ENCODE peak calls at places on chromosome 15, in nine cellular contexts. N, G, B, K, L, D, F, Z and R are unnamed samples.

GRCh38 chr15:74988007-74988800 is 7.2 kb upstream of the SCAMP5 start:
- DNase-seq in L (peak), N (no peak), G (no peak), K (no peak), F (no peak), B (no peak), Z (no peak), D (peak), R (no peak)

GRCh38 chr15:74482661-74483060 is 21.7 kb upstream of the UBL7 start:
- DNase-seq in B (no peak), G (no peak), Z (no peak), F (no peak), L (peak), D (no peak), N (no peak), K (no peak), R (no peak)

GRCh38 chr15:89195836-89196235 is 25.5 kb downstream of the RLBP1 start:
- DNase-seq in Z (no peak), N (no peak), B (no peak), L (no peak), K (peak), F (no peak), G (peak), D (peak), R (no peak)

GRCh38 chr15:68528891-68529290 is 49.9 kb upstream of the CORO2B start:
- DNase-seq in F (no peak), Z (no peak), G (no peak), K (no peak), L (no peak), B (no peak), N (no peak), D (no peak), R (no peak)

GRCh38 chr15:62554164-62554563 is 389.1 kb upstream of the C2CD4B start:
- DNase-seq in K (no peak), G (no peak), N (no peak), B (no peak), L (no peak), F (no peak), D (no peak), Z (no peak), R (no peak)

GRCh38 chr15:59997070-59997701 is 6.9 kb upstream of the FOXB1 start:
- DNase-seq in L (no peak), K (no peak), D (no peak), N (no peak), B (no peak), Z (no peak), G (no peak), F (no peak), R (no peak)

GRCh38 chr15:80367094-80367493 is 37.1 kb upstream of the ARNT2 start:
- DNase-seq in F (no peak), B (no peak), N (no peak), L (peak), G (no peak), Z (no peak), K (no peak), D (peak), R (peak)

GRCh38 chr15:52234596-52235541 is 43.7 kb upstream of the GNB5 start:
- DNase-seq in L (no peak), B (no peak), K (no peak), G (no peak), F (no peak), D (no peak), N (no peak), Z (no peak), R (no peak)

GRCh38 chr15:68638953-68639500 is 60.2 kb downstream of the CORO2B start:
- DNase-seq in Z (no peak), B (no peak), N (no peak), G (no peak), D (no peak), L (no peak), K (peak), F (no peak), R (no peak)

DNA sequence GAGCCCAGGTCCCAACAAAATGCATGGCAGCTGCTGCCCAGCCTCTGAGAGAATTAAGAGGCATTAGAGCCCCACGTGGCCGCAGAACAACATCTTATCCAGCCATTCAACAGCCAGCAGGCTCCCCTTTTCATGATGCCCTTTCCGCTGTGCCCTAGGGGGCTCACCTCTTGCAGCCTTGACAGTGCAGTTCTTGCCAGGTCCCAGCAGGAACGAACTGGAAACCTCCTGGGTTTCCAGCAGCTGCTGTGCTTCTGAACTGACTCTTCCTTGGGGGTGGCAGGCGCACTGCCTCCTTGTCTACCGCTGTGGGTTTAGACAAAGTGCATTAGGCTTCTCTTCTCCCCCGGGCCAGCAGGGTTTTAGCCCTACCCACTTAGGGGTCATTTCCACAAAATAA is 85.2 kb downstream of the FAM174B start:
- DNase-seq in L (no peak), K (no peak), G (no peak), N (no peak), B (no peak), F (no peak), D (no peak), Z (no peak), R (no peak)
- H3K4me3 ChIP-seq in L (no peak), K (no peak), G (no peak), N (no peak), B (no peak), F (no peak), D (no peak), Z (no peak), R (no peak)

DNA sequence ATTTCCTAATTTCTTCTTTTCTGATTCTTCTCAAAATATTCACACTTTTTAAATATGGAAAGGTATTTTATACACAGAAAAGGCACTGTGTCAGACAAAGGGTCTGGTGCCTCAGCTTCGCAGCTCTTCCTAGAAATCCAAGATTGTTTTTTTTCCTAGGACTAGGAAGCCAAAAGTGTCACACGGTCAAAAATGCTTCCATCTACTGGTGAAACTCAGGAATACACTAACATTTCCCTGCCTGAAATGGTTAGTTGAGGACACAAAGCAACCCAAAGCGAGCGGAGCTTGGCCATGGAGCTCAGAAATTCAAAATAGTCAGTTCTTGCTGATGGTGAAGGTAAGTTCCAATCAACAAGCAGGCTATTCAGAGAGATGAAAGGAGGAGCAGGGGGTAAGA is 426.5 kb upstream of the RASGRP1 start:
- DNase-seq in F (no peak), L (peak), G (no peak), B (no peak), N (no peak), Z (no peak), K (no peak), D (peak), R (peak)
- TF ChIP-seq CTCF in F (peak), L (peak), G (no peak), B (no peak), N (peak), Z (peak), K (peak), D (peak), R (peak)

GRCh38 chr15:26894181-26894580 is 27.3 kb downstream of the GABRA5 start:
- DNase-seq in K (no peak), G (no peak), Z (no peak), L (no peak), D (no peak), N (no peak), F (no peak), B (no peak), R (no peak)
- H3K4me3 ChIP-seq in K (no peak), G (no peak), Z (no peak), L (no peak), D (no peak), N (no peak), F (no peak), B (no peak), R (no peak)

DNA sequence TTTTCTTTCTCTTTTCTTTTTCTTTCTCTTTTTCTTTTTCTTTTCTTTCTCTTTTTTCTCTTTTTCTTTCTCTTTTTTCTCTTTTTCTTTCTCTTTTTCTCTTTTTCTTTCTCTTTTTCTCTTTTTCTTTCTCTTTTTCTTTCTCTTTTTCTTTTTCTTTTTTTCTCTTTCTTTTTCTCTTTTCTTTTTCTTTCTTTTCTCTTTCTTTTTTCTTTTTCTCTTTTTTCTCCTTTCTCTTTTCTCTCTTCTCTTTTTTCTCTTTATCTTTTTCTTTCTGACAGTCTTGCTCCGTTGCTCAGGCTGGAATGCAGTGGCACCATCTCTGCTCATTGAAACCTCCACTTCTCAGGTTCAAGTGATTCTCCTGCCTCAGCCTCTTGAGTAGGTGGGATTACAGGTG is 335.7 kb downstream of the SQOR start:
- DNase-seq in Z (no peak), K (no peak), G (no peak), F (no peak), B (no peak), N (no peak), D (no peak), L (no peak), R (no peak)
- TF ChIP-seq CTCF in Z (no peak), K (no peak), G (no peak), F (no peak), B (no peak), N (no peak), D (no peak), L (no peak), R (no peak)

DNA sequence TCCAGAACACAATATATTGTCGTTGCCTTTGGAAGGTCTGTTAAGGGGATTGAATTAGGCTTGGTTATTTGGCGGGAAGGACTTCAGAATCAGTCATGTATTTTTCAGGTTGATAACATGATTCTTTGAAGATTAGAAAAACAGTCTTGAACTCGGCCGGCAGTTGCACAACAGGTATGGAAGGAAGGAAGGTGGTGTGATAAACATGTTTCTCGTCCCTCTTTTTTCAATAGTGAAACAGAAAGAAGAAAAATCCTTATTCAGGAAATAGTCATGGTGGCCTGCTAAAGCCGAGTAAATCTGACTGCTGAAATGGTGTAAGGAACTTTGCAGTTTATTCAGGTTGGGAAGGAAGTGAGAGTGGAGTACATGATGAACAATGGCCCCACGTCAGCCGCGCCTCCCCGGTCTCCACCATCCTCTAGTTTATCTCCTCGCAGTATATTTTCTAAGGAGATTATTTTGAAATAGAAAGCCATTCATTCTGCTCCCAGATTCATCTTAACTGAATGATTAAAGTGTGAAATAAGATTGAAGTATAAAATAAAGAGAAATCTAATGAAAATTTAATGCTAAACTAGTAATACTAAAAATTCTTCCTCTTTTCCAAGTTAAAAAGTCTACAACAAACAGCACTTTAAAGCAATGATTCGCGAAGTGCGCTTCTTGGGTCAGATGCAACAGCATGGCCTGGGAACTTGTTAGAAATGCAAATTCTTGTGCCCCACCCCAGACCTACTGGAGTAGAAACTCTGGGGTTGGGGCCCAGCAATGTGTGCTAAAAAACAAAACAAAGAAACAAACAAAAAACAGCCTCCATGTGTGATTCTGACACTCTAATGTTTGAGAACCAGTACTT is 6.5 kb downstream of the RASGRP1 start:
- DNase-seq in G (no peak), D (no peak), Z (no peak), L (no peak), K (no peak), B (no peak), N (no peak), F (no peak), R (no peak)
- H3K4me3 ChIP-seq in G (no peak), D (no peak), Z (no peak), L (no peak), K (no peak), B (no peak), N (no peak), F (no peak), R (no peak)

DNA sequence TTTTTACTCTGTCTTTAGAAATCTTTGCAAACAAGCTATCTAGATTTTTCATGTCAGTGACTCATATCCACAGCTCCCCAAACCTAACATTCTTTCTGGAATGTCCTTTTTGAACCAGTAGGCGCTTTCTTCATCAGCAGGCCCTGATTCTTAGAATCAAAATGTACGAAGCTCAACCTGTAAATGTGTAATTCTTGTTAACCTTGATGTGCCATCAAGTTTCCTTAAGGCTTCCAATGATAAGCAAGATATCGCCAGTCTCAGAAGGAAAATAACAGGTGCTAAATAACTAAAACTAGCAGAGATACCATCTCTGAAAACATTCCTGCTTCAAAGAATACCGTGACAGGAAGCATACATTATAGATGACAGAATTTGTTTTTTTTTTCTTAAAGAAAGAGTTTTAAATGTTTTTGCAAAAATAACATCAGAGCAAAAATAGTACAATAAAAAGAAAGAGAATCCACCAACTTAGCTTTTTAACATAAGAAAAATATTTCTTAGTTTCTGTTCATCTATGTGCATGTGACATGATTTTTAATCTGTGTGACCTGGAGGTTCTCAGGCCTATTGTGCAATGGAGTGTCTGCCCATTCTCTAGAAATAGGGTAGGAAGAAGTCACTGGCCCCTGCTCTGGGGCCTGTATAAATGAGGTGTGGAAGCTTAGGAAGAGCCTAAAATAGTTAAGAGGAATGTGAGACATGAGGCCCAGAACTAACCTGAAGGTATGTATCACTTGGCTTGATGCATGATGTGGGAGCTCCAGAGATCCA is 14.7 kb upstream of the SECISBP2L start:
- DNase-seq in L (no peak), N (no peak), F (peak), Z (no peak), B (no peak), D (peak), K (no peak), G (no peak), R (no peak)
- TF ChIP-seq CTCF in L (no peak), N (no peak), F (peak), Z (no peak), B (no peak), D (peak), K (peak), G (no peak), R (no peak)

DNA sequence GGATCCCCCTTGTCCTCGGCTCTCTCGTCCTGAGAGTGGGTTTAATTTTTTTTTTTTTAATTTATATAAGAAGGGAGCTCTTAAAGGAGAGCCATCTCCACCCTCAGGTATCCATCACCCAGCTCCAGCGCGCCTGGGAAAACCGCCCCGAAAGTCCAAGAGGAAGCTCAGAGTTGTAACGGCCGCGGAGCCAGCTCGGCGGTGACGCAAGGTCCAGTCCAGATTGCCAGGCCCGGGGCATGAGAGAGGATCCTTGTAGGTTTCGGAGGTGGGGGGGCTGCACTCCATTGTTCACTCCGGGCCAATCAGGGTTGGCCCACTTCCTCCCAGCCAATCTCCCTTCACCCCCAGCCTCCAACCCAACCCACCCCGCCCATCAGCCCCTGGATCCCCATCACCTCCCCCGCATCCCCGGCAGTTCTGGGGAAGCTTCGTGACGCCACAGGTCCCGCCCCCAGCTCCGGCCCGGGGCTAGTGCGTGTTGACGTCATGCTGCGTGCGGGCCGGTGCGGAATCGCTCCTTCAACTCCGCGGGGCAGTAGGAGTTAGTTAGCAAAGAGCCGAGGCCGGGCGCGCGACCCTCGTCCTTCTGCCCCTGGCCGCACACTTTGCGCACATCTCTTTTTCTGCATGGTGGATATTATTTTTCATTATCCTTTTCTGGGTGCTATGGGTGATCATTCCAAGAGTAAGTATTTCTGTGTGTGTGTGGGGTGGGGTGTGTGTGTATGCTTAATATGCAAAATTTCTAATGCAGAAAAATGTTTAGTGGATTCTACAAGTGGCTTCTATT is at the start of gene ISL2:
- DNase-seq in G (no peak), L (peak), B (no peak), N (no peak), F (peak), Z (no peak), K (peak), D (peak), R (peak)
- H3K4me3 ChIP-seq in G (peak), L (peak), B (peak), N (peak), F (peak), Z (peak), K (peak), D (peak), R (peak)